ENCODE peak calls at places on chromosomes 1 and 21, in nine cellular contexts. G is astrocyte, C is colonic mucosa, L is heart left ventricle, X is IMR-90, R is mesendoderm, V is tibial artery, S is sigmoid colon, B is uterus. U is an unnamed sample. For H3K27me3 and H3K4me1, the result is how much of the 10 kb centered on the place peaks cover.

GRCh38 chr1:224459051-224459450 is 24.5 kb upstream of the WDR26 start:
- DNase-seq in V (no peak), G (no peak), X (no peak), C (peak), L (no peak), S (no peak), B (no peak), R (no peak), U (no peak)

GRCh38 chr21:45631540-45631939 is 12.0 kb upstream of the PCBP3 start:
- DNase-seq in X (no peak), S (no peak), C (peak), B (no peak), G (no peak), R (no peak), L (no peak), V (peak), U (no peak)

GRCh38 chr1:246797157-246797556 is 72.9 kb downstream of the SCCPDH start:
- DNase-seq in C (no peak), R (no peak), L (no peak), S (no peak), B (no peak), G (no peak), X (no peak), V (peak), U (no peak)

GRCh38 chr1:46670134-46670533 is 1.5 kb upstream of the TEX38 start:
- DNase-seq in X (no peak), R (no peak), C (no peak), L (no peak), B (no peak), G (no peak), S (no peak), V (no peak), U (no peak)

GRCh38 chr1:27119270-27119618 is 35.7 kb downstream of the SLC9A1 start:
- DNase-seq in S (peak), B (peak), L (no peak), V (peak), X (no peak), R (no peak), G (no peak), C (no peak), U (no peak)

GRCh38 chr1:9852410-9853301 is 28.9 kb upstream of the CLSTN1 start:
- DNase-seq in C (no peak), S (no peak), G (peak), L (no peak), R (peak), B (peak), X (peak), V (no peak), U (no peak)

GRCh38 chr1:118090130-118090529 is 94.9 kb downstream of the SPAG17 start:
- DNase-seq in X (no peak), G (no peak), L (no peak), B (no peak), C (no peak), R (no peak), S (no peak), V (no peak), U (no peak)

GRCh38 chr1:160032165-160032827 is 506 bp upstream of the PIGM start:
- DNase-seq in G (no peak), R (no peak), X (no peak), B (no peak), C (peak), V (no peak), S (no peak), L (no peak), U (no peak)

GRCh38 chr1:159218846-159219636 is 14.4 kb downstream of the ACKR1 start:
- DNase-seq in R (peak), X (no peak), G (no peak), V (no peak), B (no peak), S (no peak), C (no peak), L (no peak), U (no peak)

GRCh38 chr21:29233611-29234540 is 64.8 kb upstream of the BACH1 start:
- DNase-seq in B (no peak), X (no peak), G (no peak), V (no peak), R (peak), S (no peak), L (no peak), C (no peak), U (no peak)

GRCh38 chr1:10909697-10910489 is 102.6 kb upstream of the TARDBP start:
- DNase-seq in B (no peak), X (no peak), G (no peak), R (peak), C (peak), S (no peak), L (peak), V (no peak), U (peak)

GRCh38 chr1:172457479-172458130 is 13.7 kb upstream of the PIGC start:
- DNase-seq in V (no peak), S (no peak), B (no peak), R (no peak), X (no peak), L (no peak), C (no peak), G (no peak), U (no peak)

GRCh38 chr1:206908038-206908437 is 10.8 kb downstream of the IL24 start:
- DNase-seq in R (no peak), X (no peak), B (no peak), G (no peak), S (no peak), V (peak), C (no peak), L (no peak), U (no peak)

GRCh38 chr1:234776875-234777849 is 167.2 kb upstream of the IRF2BP2 start:
- DNase-seq in G (no peak), L (no peak), X (no peak), S (no peak), C (no peak), V (no peak), R (no peak), B (no peak), U (no peak)

GRCh38 chr1:32224285-32224684 is 2.1 kb downstream of the EIF3I start:
- DNase-seq in S (no peak), C (no peak), R (no peak), V (no peak), L (no peak), B (no peak), G (no peak), X (no peak), U (no peak)

GRCh38 chr1:233605205-233605604 is 8.7 kb upstream of the KCNK1 start:
- DNase-seq in C (no peak), V (no peak), B (no peak), G (no peak), L (no peak), X (no peak), R (no peak), S (no peak), U (no peak)

GRCh38 chr1:161196111-161196510 is 2.7 kb downstream of the ADAMTS4 start:
- DNase-seq in R (no peak), S (no peak), L (no peak), X (no peak), G (no peak), C (no peak), V (peak), B (no peak), U (no peak)

GRCh38 chr1:168483531-168483930 is 60.3 kb downstream of the XCL2 start:
- DNase-seq in R (no peak), L (no peak), X (peak), B (no peak), V (no peak), C (no peak), G (peak), S (no peak), U (no peak)

GRCh38 chr1:81921851-81922462 is 121.2 kb downstream of the ADGRL2 start:
- DNase-seq in R (no peak), G (peak), V (no peak), B (no peak), X (peak), C (no peak), L (no peak), S (no peak), U (no peak)

GRCh38 chr1:43772978-43773377 is 65.6 kb downstream of the ST3GAL3 start:
- DNase-seq in G (no peak), R (no peak), C (no peak), B (no peak), X (no peak), S (no peak), L (no peak), V (no peak), U (no peak)

GRCh38 chr1:16921391-16922185 is at the start of gene CROCC:
- DNase-seq in S (peak), V (no peak), B (no peak), G (no peak), C (no peak), L (peak), R (peak), X (no peak), U (no peak)

DNA sequence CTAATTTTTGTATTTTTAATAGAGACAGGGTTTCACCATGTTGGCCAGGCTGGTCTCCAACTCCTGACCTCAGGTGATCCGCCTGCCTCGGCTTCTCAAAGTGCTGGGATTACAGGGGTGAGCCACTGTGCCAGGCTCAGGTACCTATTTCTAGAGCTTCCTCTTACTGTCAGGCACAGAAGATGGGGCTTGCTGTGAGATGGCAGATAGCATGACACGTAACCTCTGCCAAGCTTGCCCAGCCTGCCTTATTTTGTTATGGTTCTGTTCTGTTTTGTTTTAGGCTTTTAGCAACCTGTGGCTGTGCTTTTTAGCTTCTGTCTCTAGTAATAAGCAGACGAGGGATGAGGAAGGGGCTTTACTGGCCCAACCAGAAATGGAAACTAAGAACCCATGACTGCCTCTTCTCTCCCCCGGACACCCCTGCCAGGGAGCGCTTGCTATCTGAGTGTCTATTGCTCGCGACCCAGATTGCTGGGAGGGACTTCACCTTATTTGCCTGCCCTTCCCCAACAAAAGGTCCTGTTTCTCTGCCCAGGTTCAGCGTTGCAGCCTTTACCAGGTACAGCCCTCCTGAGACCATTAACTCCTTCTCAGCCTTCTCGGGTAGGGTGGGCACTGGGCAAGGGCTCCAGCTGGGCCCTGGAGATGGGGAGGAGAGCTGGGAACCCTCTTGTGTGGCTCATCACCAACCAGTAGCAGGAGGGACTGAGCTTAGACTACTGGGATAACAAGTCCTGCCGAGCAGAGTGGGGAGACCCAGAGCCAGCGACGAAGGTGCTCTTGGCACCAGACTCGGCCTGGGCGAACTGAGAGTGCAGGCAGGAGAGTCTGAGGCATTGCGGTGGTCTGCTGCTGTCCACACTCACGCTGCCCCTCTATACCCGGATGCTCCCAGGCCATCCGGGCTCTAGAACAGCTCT is 13.5 kb upstream of the LGR6 start:
- DNase-seq in R (no peak), B (no peak), V (no peak), L (peak), G (no peak), S (no peak), C (no peak), X (no peak), U (no peak)
- H3K27me3 ChIP-seq in R (under half), B (under half), V (under half), L (under half), G (under half), S (under half), C (under half), X (half or more), U (under half)

GRCh38 chr1:110636149-110636935 is 30.2 kb upstream of the KCNA2 start:
- DNase-seq in V (no peak), B (no peak), L (no peak), C (no peak), X (no peak), R (no peak), S (no peak), G (no peak), U (no peak)

GRCh38 chr1:110635434-110635833 is 29.3 kb upstream of the KCNA2 start:
- DNase-seq in G (no peak), L (no peak), R (no peak), B (no peak), V (no peak), X (no peak), S (no peak), C (no peak), U (no peak)

GRCh38 chr1:110638556-110638955 is 32.4 kb upstream of the KCNA2 start:
- DNase-seq in V (no peak), C (no peak), G (no peak), R (no peak), L (no peak), S (no peak), X (no peak), B (no peak), U (no peak)

GRCh38 chr1:110638062-110638461 is 31.9 kb upstream of the KCNA2 start:
- DNase-seq in S (no peak), L (no peak), B (no peak), X (no peak), V (no peak), G (no peak), C (no peak), R (peak), U (no peak)

DNA sequence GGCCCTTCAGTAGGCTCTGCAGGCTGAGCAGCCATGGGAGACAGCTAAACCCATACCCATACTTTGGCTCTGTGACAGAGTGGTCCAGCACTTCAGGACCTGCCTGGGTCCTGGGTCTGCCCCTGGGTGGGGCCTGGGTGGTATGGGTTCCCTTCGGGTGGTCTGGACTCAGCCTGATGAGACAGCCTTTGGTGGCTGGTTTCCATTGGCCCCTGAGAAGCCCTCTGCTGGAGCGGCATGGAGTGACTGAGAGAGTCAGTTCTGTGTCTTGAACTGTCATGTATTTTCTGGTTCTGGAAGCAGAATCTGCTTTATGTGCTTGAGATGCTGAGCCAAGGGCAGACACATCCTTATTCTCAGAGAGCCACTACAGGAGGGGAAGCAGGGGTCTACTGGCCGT is 31.3 kb upstream of the KCNA2 start:
- DNase-seq in V (no peak), X (no peak), L (no peak), G (no peak), B (no peak), C (no peak), S (no peak), R (peak), U (no peak)
- H3K4me1 ChIP-seq in V (under half), X (under half), L (under half), G (under half), B (under half), C (under half), S (under half), R (under half), U (half or more)

DNA sequence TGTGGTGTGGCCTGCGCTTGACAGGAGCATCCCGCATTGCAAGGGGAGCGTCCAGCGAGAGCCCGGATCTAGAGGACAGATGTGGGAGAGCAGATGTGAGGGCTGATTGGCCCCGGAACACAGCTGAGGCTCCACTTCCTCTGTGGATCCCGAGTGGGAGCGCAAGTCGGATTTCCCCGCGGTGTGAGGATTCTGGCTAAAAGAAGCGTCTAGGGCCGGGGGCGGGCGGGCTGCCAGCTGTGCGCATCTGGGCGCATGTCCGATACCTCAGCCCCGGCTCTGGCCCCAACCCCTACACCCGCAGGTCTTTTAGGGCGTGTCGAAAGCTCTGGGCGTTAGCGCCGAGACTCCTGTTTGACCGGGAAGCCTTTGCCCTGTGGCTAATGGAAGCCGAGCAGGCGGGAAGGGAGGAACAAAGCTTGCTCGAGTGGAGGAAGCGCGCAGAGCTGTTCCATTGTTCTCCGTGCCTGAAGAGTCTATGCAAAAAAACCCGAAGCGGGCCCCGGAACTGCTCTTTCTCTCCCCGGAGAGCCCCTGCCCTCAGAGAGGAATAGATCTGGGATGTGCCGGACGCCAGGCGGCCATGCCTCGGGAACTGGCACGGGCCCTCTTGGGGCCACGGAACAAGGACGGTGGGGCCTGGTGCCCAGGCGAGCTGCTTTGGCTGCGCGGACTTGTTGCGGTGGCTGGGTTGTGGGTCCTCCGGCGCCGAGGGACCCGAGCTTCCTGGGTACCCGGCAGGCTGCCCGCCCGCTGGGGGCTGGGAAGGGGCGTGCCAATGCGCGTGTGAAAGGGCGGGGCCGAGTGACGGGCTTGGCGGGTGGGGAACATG is 111.1 kb downstream of the NAV1 start:
- DNase-seq in X (peak), R (peak), S (peak), B (peak), C (peak), V (peak), G (peak), L (peak), U (no peak)
- H3K4me3 ChIP-seq in X (peak), R (peak), S (peak), B (peak), C (peak), V (peak), G (peak), L (peak), U (no peak)

GRCh38 chr1:53341521-53341895 is 13.6 kb upstream of the LRP8 start:
- DNase-seq in G (no peak), V (peak), R (no peak), C (no peak), X (no peak), L (no peak), S (no peak), B (no peak), U (no peak)
- H3K27me3 ChIP-seq in G (under half), V (under half), R (under half), C (under half), X (under half), L (under half), S (under half), B (under half), U (under half)

U was measured in effector memory CD4-positive, alpha-beta T cell.